ENCODE peak calls at places on chromosomes 1 and 21, in five cellular contexts. Z, W, C, T and Q are unnamed samples.

GRCh38 chr1:165907256-165907857 is 79.9 kb downstream of the UCK2 start:
- DNase-seq in Z (no peak), T (no peak), C (no peak), W (no peak), Q (no peak)

GRCh38 chr1:232367293-232367692 is 262.6 kb downstream of the SIPA1L2 start:
- DNase-seq in C (no peak), T (no peak), Z (no peak), W (no peak), Q (no peak)

GRCh38 chr21:26451014-26451740 is 121.9 kb downstream of the CYYR1 start:
- DNase-seq in Z (no peak), W (no peak), T (no peak), C (no peak), Q (no peak)

GRCh38 chr21:45158491-45159423 is 84.4 kb downstream of the ADARB1 start:
- DNase-seq in Z (no peak), W (no peak), T (no peak), C (no peak), Q (no peak)

GRCh38 chr21:14523234-14523633 is 22.9 kb downstream of the SAMSN1 start:
- DNase-seq in C (no peak), T (no peak), Z (no peak), W (no peak), Q (no peak)

GRCh38 chr1:172266528-172267174 is 153.8 kb upstream of the C1orf105 start:
- DNase-seq in C (no peak), T (no peak), Z (no peak), W (no peak), Q (no peak)

GRCh38 chr1:121443131-121443530 is 258.4 kb downstream of the SRGAP2C start:
- DNase-seq in T (no peak), W (no peak), C (no peak), Z (no peak), Q (no peak)

GRCh38 chr1:38724160-38725131 is 135.1 kb downstream of the RRAGC start:
- DNase-seq in Z (no peak), C (no peak), W (no peak), T (no peak), Q (no peak)

GRCh38 chr1:162696286-162696862 is 64.1 kb downstream of the DDR2 start:
- DNase-seq in W (peak; percentile 75), Z (peak; percentile 70), T (no peak), C (no peak), Q (no peak)